ENCODE peak calls at places on chromosome 18, in ten cellular contexts. One of them, this sample, is unnamed.

GRCh38 chr18:48660346-48661228 is 121.8 kb downstream of the CTIF start:
- DNase-seq in glutamatergic neuron: no peak
- DNase-seq in SW 1271: no peak
- DNase-seq in posterior cingulate gyrus: no peak
- DNase-seq in HepG2: no peak
- DNase-seq in NCI-H2081: no peak
- DNase-seq in activated CD8-positive, alpha-beta T cell treated with anti-CD3 and anti-CD28 coated beads, Interleukin-2, amount 10 ng/mL, durations not matched to agents 7 days and 5 days: no peak
- DNase-seq in sigmoid colon: peak; percentile 58
- DNase-seq in aorta: no peak
- DNase-seq in cardiac septum: peak; percentile 58
- DNase-seq in this sample: no peak

GRCh38 chr18:21958707-21959457 is 210.5 kb upstream of the GATA6 start:
- DNase-seq in glutamatergic neuron: no peak
- DNase-seq in cardiac septum: no peak
- DNase-seq in sigmoid colon: no peak
- DNase-seq in HepG2: no peak
- DNase-seq in aorta: no peak
- DNase-seq in NCI-H2081: no peak
- DNase-seq in posterior cingulate gyrus: no peak
- DNase-seq in SW 1271: no peak
- DNase-seq in activated CD8-positive, alpha-beta T cell treated with anti-CD3 and anti-CD28 coated beads, Interleukin-2, amount 10 ng/mL, durations not matched to agents 7 days and 5 days: no peak
- DNase-seq in this sample: no peak

GRCh38 chr18:9082763-9083510 is 19.6 kb upstream of the NDUFV2 start:
- DNase-seq in HepG2: no peak
- DNase-seq in cardiac septum: no peak
- DNase-seq in aorta: no peak
- DNase-seq in posterior cingulate gyrus: no peak
- DNase-seq in glutamatergic neuron: no peak
- DNase-seq in NCI-H2081: no peak
- DNase-seq in SW 1271: no peak
- DNase-seq in activated CD8-positive, alpha-beta T cell treated with anti-CD3 and anti-CD28 coated beads, Interleukin-2, amount 10 ng/mL, durations not matched to agents 7 days and 5 days: peak; percentile 66
- DNase-seq in sigmoid colon: no peak
- DNase-seq in this sample: peak; percentile 59

GRCh38 chr18:74520096-74520833 is 14.0 kb upstream of the CNDP1 start:
- DNase-seq in glutamatergic neuron: no peak
- DNase-seq in SW 1271: no peak
- DNase-seq in HepG2: no peak
- DNase-seq in activated CD8-positive, alpha-beta T cell treated with anti-CD3 and anti-CD28 coated beads, Interleukin-2, amount 10 ng/mL, durations not matched to agents 7 days and 5 days: no peak
- DNase-seq in posterior cingulate gyrus: no peak
- DNase-seq in sigmoid colon: peak; percentile 40
- DNase-seq in cardiac septum: no peak
- DNase-seq in NCI-H2081: no peak
- DNase-seq in aorta: no peak
- DNase-seq in this sample: no peak

GRCh38 chr18:62388855-62389760 is 64.0 kb downstream of the TNFRSF11A start:
- DNase-seq in cardiac septum: no peak
- DNase-seq in SW 1271: no peak
- DNase-seq in aorta: no peak
- DNase-seq in HepG2: peak; percentile 81
- DNase-seq in posterior cingulate gyrus: no peak
- DNase-seq in NCI-H2081: no peak
- DNase-seq in glutamatergic neuron: no peak
- DNase-seq in activated CD8-positive, alpha-beta T cell treated with anti-CD3 and anti-CD28 coated beads, Interleukin-2, amount 10 ng/mL, durations not matched to agents 7 days and 5 days: no peak
- DNase-seq in sigmoid colon: no peak
- DNase-seq in this sample: no peak

GRCh38 chr18:30139631-30140287 is 902.8 kb downstream of the DSC3 start:
- DNase-seq in HepG2: no peak
- DNase-seq in aorta: no peak
- DNase-seq in activated CD8-positive, alpha-beta T cell treated with anti-CD3 and anti-CD28 coated beads, Interleukin-2, amount 10 ng/mL, durations not matched to agents 7 days and 5 days: no peak
- DNase-seq in NCI-H2081: no peak
- DNase-seq in SW 1271: no peak
- DNase-seq in sigmoid colon: no peak
- DNase-seq in cardiac septum: no peak
- DNase-seq in glutamatergic neuron: no peak
- DNase-seq in posterior cingulate gyrus: no peak
- DNase-seq in this sample: no peak

GRCh38 chr18:40159141-40160017 is 1795.7 kb upstream of the PIK3C3 start:
- DNase-seq in aorta: no peak
- DNase-seq in glutamatergic neuron: no peak
- DNase-seq in activated CD8-positive, alpha-beta T cell treated with anti-CD3 and anti-CD28 coated beads, Interleukin-2, amount 10 ng/mL, durations not matched to agents 7 days and 5 days: no peak
- DNase-seq in cardiac septum: no peak
- DNase-seq in sigmoid colon: no peak
- DNase-seq in HepG2: peak; percentile 35
- DNase-seq in NCI-H2081: peak; percentile 95
- DNase-seq in SW 1271: peak; percentile 44
- DNase-seq in posterior cingulate gyrus: no peak
- DNase-seq in this sample: no peak

GRCh38 chr18:59570101-59570875 is 126.9 kb downstream of the CCBE1 start:
- DNase-seq in posterior cingulate gyrus: no peak
- DNase-seq in NCI-H2081: no peak
- DNase-seq in aorta: no peak
- DNase-seq in HepG2: no peak
- DNase-seq in glutamatergic neuron: peak; percentile 72
- DNase-seq in activated CD8-positive, alpha-beta T cell treated with anti-CD3 and anti-CD28 coated beads, Interleukin-2, amount 10 ng/mL, durations not matched to agents 7 days and 5 days: no peak
- DNase-seq in sigmoid colon: no peak
- DNase-seq in cardiac septum: no peak
- DNase-seq in SW 1271: no peak
- DNase-seq in this sample: no peak

GRCh38 chr18:56851774-56852173 is 200.6 kb downstream of the WDR7 start:
- DNase-seq in NCI-H2081: no peak
- DNase-seq in cardiac septum: no peak
- DNase-seq in HepG2: no peak
- DNase-seq in glutamatergic neuron: no peak
- DNase-seq in SW 1271: no peak
- DNase-seq in posterior cingulate gyrus: no peak
- DNase-seq in sigmoid colon: no peak
- DNase-seq in activated CD8-positive, alpha-beta T cell treated with anti-CD3 and anti-CD28 coated beads, Interleukin-2, amount 10 ng/mL, durations not matched to agents 7 days and 5 days: no peak
- DNase-seq in aorta: no peak
- DNase-seq in this sample: no peak

GRCh38 chr18:73340135-73340934 is 472.5 kb upstream of the NETO1 start:
- DNase-seq in cardiac septum: no peak
- DNase-seq in NCI-H2081: no peak
- DNase-seq in sigmoid colon: no peak
- DNase-seq in HepG2: peak; percentile 1
- DNase-seq in glutamatergic neuron: no peak
- DNase-seq in SW 1271: no peak
- DNase-seq in activated CD8-positive, alpha-beta T cell treated with anti-CD3 and anti-CD28 coated beads, Interleukin-2, amount 10 ng/mL, durations not matched to agents 7 days and 5 days: no peak
- DNase-seq in posterior cingulate gyrus: no peak
- DNase-seq in aorta: no peak
- DNase-seq in this sample: peak; percentile 33

GRCh38 chr18:47560693-47561092 is 309.2 kb upstream of the SKOR2 start:
- DNase-seq in sigmoid colon: no peak
- DNase-seq in activated CD8-positive, alpha-beta T cell treated with anti-CD3 and anti-CD28 coated beads, Interleukin-2, amount 10 ng/mL, durations not matched to agents 7 days and 5 days: no peak
- DNase-seq in aorta: no peak
- DNase-seq in NCI-H2081: no peak
- DNase-seq in HepG2: no peak
- DNase-seq in cardiac septum: no peak
- DNase-seq in SW 1271: no peak
- DNase-seq in posterior cingulate gyrus: no peak
- DNase-seq in glutamatergic neuron: no peak
- DNase-seq in this sample: no peak

GRCh38 chr18:59432796-59433195 is 73.7 kb upstream of the LMAN1 start:
- DNase-seq in posterior cingulate gyrus: no peak
- DNase-seq in HepG2: no peak
- DNase-seq in glutamatergic neuron: no peak
- DNase-seq in SW 1271: no peak
- DNase-seq in NCI-H2081: no peak
- DNase-seq in activated CD8-positive, alpha-beta T cell treated with anti-CD3 and anti-CD28 coated beads, Interleukin-2, amount 10 ng/mL, durations not matched to agents 7 days and 5 days: no peak
- DNase-seq in sigmoid colon: no peak
- DNase-seq in aorta: no peak
- DNase-seq in cardiac septum: no peak
- DNase-seq in this sample: no peak

GRCh38 chr18:36871801-36872200 is 42.9 kb downstream of the KIAA1328 start:
- DNase-seq in sigmoid colon: no peak
- DNase-seq in SW 1271: no peak
- DNase-seq in activated CD8-positive, alpha-beta T cell treated with anti-CD3 and anti-CD28 coated beads, Interleukin-2, amount 10 ng/mL, durations not matched to agents 7 days and 5 days: no peak
- DNase-seq in posterior cingulate gyrus: no peak
- DNase-seq in glutamatergic neuron: no peak
- DNase-seq in aorta: no peak
- DNase-seq in NCI-H2081: no peak
- DNase-seq in cardiac septum: no peak
- DNase-seq in HepG2: no peak
- DNase-seq in this sample: no peak

GRCh38 chr18:45167631-45168225 is 447.5 kb upstream of the SLC14A2 start:
- DNase-seq in SW 1271: no peak
- DNase-seq in sigmoid colon: no peak
- DNase-seq in activated CD8-positive, alpha-beta T cell treated with anti-CD3 and anti-CD28 coated beads, Interleukin-2, amount 10 ng/mL, durations not matched to agents 7 days and 5 days: no peak
- DNase-seq in HepG2: no peak
- DNase-seq in cardiac septum: no peak
- DNase-seq in glutamatergic neuron: no peak
- DNase-seq in NCI-H2081: no peak
- DNase-seq in posterior cingulate gyrus: peak; percentile 62
- DNase-seq in aorta: no peak
- DNase-seq in this sample: no peak

GRCh38 chr18:8854550-8854949 is 149.2 kb downstream of the MTCL1 start:
- DNase-seq in activated CD8-positive, alpha-beta T cell treated with anti-CD3 and anti-CD28 coated beads, Interleukin-2, amount 10 ng/mL, durations not matched to agents 7 days and 5 days: no peak
- DNase-seq in posterior cingulate gyrus: no peak
- DNase-seq in cardiac septum: no peak
- DNase-seq in aorta: no peak
- DNase-seq in sigmoid colon: no peak
- DNase-seq in NCI-H2081: no peak
- DNase-seq in HepG2: no peak
- DNase-seq in SW 1271: no peak
- DNase-seq in glutamatergic neuron: no peak
- DNase-seq in this sample: no peak

GRCh38 chr18:69490813-69491212 is 90.1 kb downstream of the DOK6 start:
- DNase-seq in NCI-H2081: no peak
- DNase-seq in sigmoid colon: no peak
- DNase-seq in HepG2: no peak
- DNase-seq in glutamatergic neuron: peak; percentile 64
- DNase-seq in aorta: no peak
- DNase-seq in posterior cingulate gyrus: no peak
- DNase-seq in SW 1271: no peak
- DNase-seq in activated CD8-positive, alpha-beta T cell treated with anti-CD3 and anti-CD28 coated beads, Interleukin-2, amount 10 ng/mL, durations not matched to agents 7 days and 5 days: no peak
- DNase-seq in cardiac septum: no peak
- DNase-seq in this sample: no peak

GRCh38 chr18:11578799-11579198 is 30.6 kb upstream of the SLC35G4 start:
- DNase-seq in HepG2: no peak
- DNase-seq in posterior cingulate gyrus: no peak
- DNase-seq in SW 1271: no peak
- DNase-seq in aorta: no peak
- DNase-seq in glutamatergic neuron: no peak
- DNase-seq in sigmoid colon: no peak
- DNase-seq in NCI-H2081: no peak
- DNase-seq in activated CD8-positive, alpha-beta T cell treated with anti-CD3 and anti-CD28 coated beads, Interleukin-2, amount 10 ng/mL, durations not matched to agents 7 days and 5 days: no peak
- DNase-seq in cardiac septum: no peak
- DNase-seq in this sample: no peak

GRCh38 chr18:67896471-67896870 is 380.0 kb upstream of the DSEL start:
- DNase-seq in NCI-H2081: no peak
- DNase-seq in aorta: no peak
- DNase-seq in cardiac septum: no peak
- DNase-seq in sigmoid colon: no peak
- DNase-seq in HepG2: no peak
- DNase-seq in posterior cingulate gyrus: no peak
- DNase-seq in SW 1271: no peak
- DNase-seq in activated CD8-positive, alpha-beta T cell treated with anti-CD3 and anti-CD28 coated beads, Interleukin-2, amount 10 ng/mL, durations not matched to agents 7 days and 5 days: no peak
- DNase-seq in glutamatergic neuron: no peak
- DNase-seq in this sample: no peak

GRCh38 chr18:24068945-24069693 is 54.6 kb downstream of the TTC39C start:
- DNase-seq in posterior cingulate gyrus: no peak
- DNase-seq in SW 1271: no peak
- DNase-seq in sigmoid colon: no peak
- DNase-seq in glutamatergic neuron: no peak
- DNase-seq in NCI-H2081: peak; percentile 83
- DNase-seq in cardiac septum: no peak
- DNase-seq in aorta: no peak
- DNase-seq in HepG2: no peak
- DNase-seq in activated CD8-positive, alpha-beta T cell treated with anti-CD3 and anti-CD28 coated beads, Interleukin-2, amount 10 ng/mL, durations not matched to agents 7 days and 5 days: no peak
- DNase-seq in this sample: peak; percentile 8

GRCh38 chr18:13726972-13727331 is 479 bp downstream of the RNMT start:
- DNase-seq in activated CD8-positive, alpha-beta T cell treated with anti-CD3 and anti-CD28 coated beads, Interleukin-2, amount 10 ng/mL, durations not matched to agents 7 days and 5 days: peak; percentile 45
- DNase-seq in aorta: peak; percentile 79
- DNase-seq in glutamatergic neuron: no peak
- DNase-seq in cardiac septum: no peak
- DNase-seq in posterior cingulate gyrus: peak; percentile 87
- DNase-seq in NCI-H2081: peak; percentile 44
- DNase-seq in HepG2: peak; percentile 43
- DNase-seq in sigmoid colon: peak; percentile 85
- DNase-seq in SW 1271: peak; percentile 21
- DNase-seq in this sample: no peak

GRCh38 chr18:22309191-22309590 is 108.5 kb downstream of the CTAGE1 start:
- DNase-seq in glutamatergic neuron: no peak
- DNase-seq in posterior cingulate gyrus: no peak
- DNase-seq in activated CD8-positive, alpha-beta T cell treated with anti-CD3 and anti-CD28 coated beads, Interleukin-2, amount 10 ng/mL, durations not matched to agents 7 days and 5 days: no peak
- DNase-seq in aorta: no peak
- DNase-seq in cardiac septum: no peak
- DNase-seq in SW 1271: no peak
- DNase-seq in sigmoid colon: no peak
- DNase-seq in NCI-H2081: no peak
- DNase-seq in HepG2: no peak
- DNase-seq in this sample: no peak

GRCh38 chr18:77123313-77124231 is 9.0 kb downstream of the MBP start:
- DNase-seq in aorta: peak; percentile 31
- DNase-seq in HepG2: no peak
- DNase-seq in glutamatergic neuron: no peak
- DNase-seq in SW 1271: no peak
- DNase-seq in sigmoid colon: no peak
- DNase-seq in activated CD8-positive, alpha-beta T cell treated with anti-CD3 and anti-CD28 coated beads, Interleukin-2, amount 10 ng/mL, durations not matched to agents 7 days and 5 days: peak; percentile 40
- DNase-seq in NCI-H2081: no peak
- DNase-seq in cardiac septum: no peak
- DNase-seq in posterior cingulate gyrus: no peak
- DNase-seq in this sample: no peak

GRCh38 chr18:48325115-48325670 is 84.0 kb downstream of the ZBTB7C start:
- DNase-seq in SW 1271: no peak
- DNase-seq in HepG2: no peak
- DNase-seq in glutamatergic neuron: no peak
- DNase-seq in aorta: no peak
- DNase-seq in posterior cingulate gyrus: no peak
- DNase-seq in sigmoid colon: no peak
- DNase-seq in cardiac septum: no peak
- DNase-seq in NCI-H2081: no peak
- DNase-seq in activated CD8-positive, alpha-beta T cell treated with anti-CD3 and anti-CD28 coated beads, Interleukin-2, amount 10 ng/mL, durations not matched to agents 7 days and 5 days: no peak
- DNase-seq in this sample: no peak

GRCh38 chr18:58051765-58052460 is 7.9 kb downstream of the NEDD4L start:
- DNase-seq in sigmoid colon: no peak
- DNase-seq in aorta: no peak
- DNase-seq in HepG2: no peak
- DNase-seq in cardiac septum: no peak
- DNase-seq in glutamatergic neuron: no peak
- DNase-seq in activated CD8-positive, alpha-beta T cell treated with anti-CD3 and anti-CD28 coated beads, Interleukin-2, amount 10 ng/mL, durations not matched to agents 7 days and 5 days: no peak
- DNase-seq in posterior cingulate gyrus: no peak
- DNase-seq in NCI-H2081: no peak
- DNase-seq in SW 1271: peak; percentile 24
- DNase-seq in this sample: no peak

GRCh38 chr18:6406075-6406909 is 8.4 kb downstream of the L3MBTL4 start:
- DNase-seq in aorta: no peak
- DNase-seq in posterior cingulate gyrus: no peak
- DNase-seq in cardiac septum: no peak
- DNase-seq in NCI-H2081: no peak
- DNase-seq in SW 1271: no peak
- DNase-seq in activated CD8-positive, alpha-beta T cell treated with anti-CD3 and anti-CD28 coated beads, Interleukin-2, amount 10 ng/mL, durations not matched to agents 7 days and 5 days: no peak
- DNase-seq in sigmoid colon: no peak
- DNase-seq in HepG2: peak; percentile 61
- DNase-seq in glutamatergic neuron: no peak
- DNase-seq in this sample: no peak